ENCODE peak calls at places on chromosomes 3 and 15, in eight cellular contexts. X, R, V, K, A, J, F and T are unnamed samples.

GRCh38 chr15:35693286-35693685 is 147.3 kb upstream of the DPH6 start:
- DNase-seq in F (no peak), J (peak), R (no peak), V (no peak), A (no peak), X (no peak), K (no peak), T (no peak)

GRCh38 chr3:27990837-27991236 is 250.6 kb upstream of the CMC1 start:
- DNase-seq in R (no peak), F (no peak), K (no peak), J (no peak), V (no peak), A (no peak), X (no peak), T (no peak)

GRCh38 chr3:30913176-30913575 is 18.7 kb upstream of the GADL1 start:
- DNase-seq in A (no peak), F (no peak), R (no peak), V (no peak), J (no peak), X (no peak), K (no peak), T (no peak)

GRCh38 chr15:69609176-69609575 is 156.6 kb downstream of the RPLP1 start:
- DNase-seq in F (no peak), A (no peak), R (no peak), V (no peak), J (peak), K (no peak), X (no peak), T (no peak)

GRCh38 chr3:48952510-48953118 is 34.0 kb downstream of the ARIH2 start:
- DNase-seq in X (no peak), J (no peak), V (no peak), F (peak), R (peak), A (peak), K (no peak), T (no peak)

GRCh38 chr3:12974316-12974715 is 98.9 kb downstream of the IQSEC1 start:
- DNase-seq in K (no peak), A (no peak), F (no peak), X (peak), R (no peak), J (peak), V (no peak), T (no peak)

GRCh38 chr15:64247906-64248541 is 85.2 kb upstream of the PPIB start:
- DNase-seq in K (peak), A (no peak), X (no peak), J (peak), F (no peak), R (peak), V (no peak), T (no peak)

GRCh38 chr3:134460965-134461364 is 24.8 kb downstream of the ANAPC13 start:
- DNase-seq in R (no peak), J (peak), K (peak), V (no peak), X (no peak), A (no peak), F (no peak), T (no peak)

GRCh38 chr3:55620361-55621025 is 133.4 kb upstream of the WNT5A start:
- DNase-seq in X (no peak), F (no peak), R (no peak), K (no peak), V (no peak), A (no peak), J (peak), T (no peak)

GRCh38 chr3:144221771-144222170 is 250.1 kb downstream of the DIPK2A start:
- DNase-seq in K (no peak), J (no peak), F (peak), X (no peak), V (no peak), A (no peak), R (no peak), T (no peak)

GRCh38 chr3:56744016-56744415 is 57.7 kb downstream of the ARHGEF3 start:
- DNase-seq in X (no peak), R (no peak), J (no peak), K (no peak), A (no peak), F (no peak), V (no peak), T (no peak)

GRCh38 chr15:75597667-75598341 is 18.7 kb upstream of the PTPN9 start:
- DNase-seq in X (no peak), V (no peak), F (no peak), J (no peak), A (no peak), R (no peak), K (no peak), T (no peak)

GRCh38 chr15:90959894-90960293 is 5.2 kb downstream of the RCCD1 start:
- DNase-seq in V (peak), A (no peak), J (no peak), R (no peak), X (no peak), K (no peak), F (no peak), T (peak)

GRCh38 chr3:161423911-161424522 is 52.7 kb upstream of the SPTSSB start:
- DNase-seq in A (no peak), J (peak), R (no peak), X (no peak), V (no peak), F (peak), K (no peak), T (no peak)

GRCh38 chr3:141452045-141452444 is 34.8 kb upstream of the RASA2 start:
- DNase-seq in J (peak), X (no peak), F (peak), K (peak), R (no peak), A (no peak), V (no peak), T (no peak)

GRCh38 chr3:43979637-43980036 is 262.0 kb upstream of the TOPAZ1 start:
- DNase-seq in V (no peak), R (no peak), K (no peak), J (no peak), A (no peak), X (no peak), F (no peak), T (no peak)

GRCh38 chr3:194572131-194572789 is 61.0 kb downstream of the TMEM44 start:
- DNase-seq in V (peak), R (peak), A (no peak), F (peak), K (peak), J (peak), X (no peak), T (peak)

GRCh38 chr3:34178415-34178814 is 380.0 kb downstream of the PDCD6IP start:
- DNase-seq in J (peak), R (no peak), V (no peak), F (no peak), X (no peak), A (no peak), K (peak), T (no peak)

GRCh38 chr15:95041297-95041696 is 809.9 kb downstream of the MCTP2 start:
- DNase-seq in X (no peak), J (no peak), V (no peak), F (no peak), R (no peak), K (no peak), A (no peak), T (no peak)

GRCh38 chr15:86494475-86494874 is 414.8 kb downstream of the AGBL1 start:
- DNase-seq in R (no peak), V (no peak), F (no peak), X (no peak), A (no peak), K (no peak), J (no peak), T (no peak)

GRCh38 chr3:190552969-190553759 is 39.3 kb downstream of the IL1RAP start:
- DNase-seq in F (no peak), A (no peak), K (no peak), V (no peak), R (no peak), X (no peak), J (no peak), T (no peak)

GRCh38 chr15:93052090-93052892 is 36.7 kb downstream of the RGMA start:
- DNase-seq in F (no peak), R (no peak), K (no peak), A (no peak), V (no peak), X (peak), J (no peak), T (no peak)

GRCh38 chr3:159236306-159236705 is 434.5 kb downstream of the MFSD1 start:
- DNase-seq in X (no peak), J (peak), R (no peak), V (no peak), F (no peak), K (no peak), A (no peak), T (no peak)

GRCh38 chr15:42184736-42185135 is 23.4 kb downstream of the VPS39 start:
- DNase-seq in F (no peak), X (no peak), K (no peak), R (no peak), J (no peak), V (no peak), A (no peak), T (no peak)

DNA sequence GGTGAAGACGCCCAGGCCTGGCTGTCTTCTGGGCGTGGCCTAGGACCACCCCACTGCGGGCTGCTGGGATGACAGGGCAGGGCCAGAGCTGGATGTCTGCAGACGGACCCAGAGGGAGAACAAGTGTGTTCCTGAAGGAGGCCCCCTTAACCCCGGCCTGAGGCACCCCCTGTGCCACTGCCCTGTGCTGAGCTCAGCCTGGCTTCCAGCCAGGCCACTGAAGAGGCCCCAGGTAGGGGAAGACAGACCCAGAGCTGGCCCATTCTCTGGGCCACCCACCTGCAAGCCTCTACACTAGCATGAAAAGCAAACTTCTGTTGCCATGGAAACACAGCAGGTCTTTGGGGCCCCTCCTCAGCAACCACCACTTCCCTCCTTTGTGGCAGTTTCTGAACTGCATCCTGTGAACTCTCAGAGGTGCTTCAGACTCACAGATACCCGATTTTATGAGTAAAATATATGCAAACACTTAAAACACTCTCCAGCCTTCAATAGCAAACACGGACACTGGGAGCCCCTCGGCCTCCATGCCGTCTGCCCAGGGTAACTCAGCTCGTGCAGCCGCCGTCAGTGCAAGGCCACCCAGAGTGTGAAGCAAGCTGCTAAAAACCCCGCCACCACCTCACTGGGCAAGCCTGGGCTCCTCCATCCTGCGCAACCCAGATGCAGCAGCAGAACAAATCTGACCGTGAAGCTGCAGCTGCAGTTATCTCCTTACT is 42.5 kb downstream of the CMTM6 start:
- DNase-seq in A (peak), X (peak), V (no peak), F (no peak), K (no peak), J (peak), R (peak), T (no peak)
- H3K4me3 ChIP-seq in A (peak), X (no peak), V (no peak), F (no peak), K (no peak), J (no peak), R (no peak), T (no peak)

GRCh38 chr3:65778966-65779365 is 259.8 kb downstream of the MAGI1 start:
- DNase-seq in R (no peak), K (no peak), F (no peak), J (peak), A (no peak), X (no peak), V (no peak), T (no peak)

GRCh38 chr3:65777050-65777449 is 261.7 kb downstream of the MAGI1 start:
- DNase-seq in K (no peak), V (no peak), J (no peak), F (no peak), X (no peak), A (no peak), R (no peak), T (no peak)

GRCh38 chr3:65779393-65779792 is 259.3 kb downstream of the MAGI1 start:
- DNase-seq in K (no peak), F (no peak), A (no peak), R (no peak), J (no peak), V (no peak), X (no peak), T (no peak)

GRCh38 chr3:65776494-65776893 is 262.2 kb downstream of the MAGI1 start:
- DNase-seq in X (no peak), J (no peak), R (no peak), V (no peak), F (no peak), K (no peak), A (no peak), T (no peak)
- H3K4me3 ChIP-seq in X (no peak), J (no peak), R (no peak), V (no peak), F (no peak), K (no peak), A (no peak), T (no peak)

GRCh38 chr3:71130516-71131384 is 452.8 kb downstream of the FOXP1 start:
- DNase-seq in J (peak), K (no peak), F (peak), V (no peak), A (peak), R (peak), X (peak), T (peak)

GRCh38 chr3:71128951-71129350 is 454.6 kb downstream of the FOXP1 start:
- DNase-seq in A (no peak), X (no peak), J (no peak), R (no peak), F (no peak), V (no peak), K (no peak), T (no peak)

GRCh38 chr3:71131893-71132314 is 451.6 kb downstream of the FOXP1 start:
- DNase-seq in F (peak), X (no peak), R (no peak), A (no peak), K (no peak), V (no peak), J (no peak), T (no peak)

GRCh38 chr3:71131385-71131871 is 452.1 kb downstream of the FOXP1 start:
- DNase-seq in F (no peak), V (no peak), A (no peak), J (peak), R (no peak), K (no peak), X (no peak), T (no peak)

DNA sequence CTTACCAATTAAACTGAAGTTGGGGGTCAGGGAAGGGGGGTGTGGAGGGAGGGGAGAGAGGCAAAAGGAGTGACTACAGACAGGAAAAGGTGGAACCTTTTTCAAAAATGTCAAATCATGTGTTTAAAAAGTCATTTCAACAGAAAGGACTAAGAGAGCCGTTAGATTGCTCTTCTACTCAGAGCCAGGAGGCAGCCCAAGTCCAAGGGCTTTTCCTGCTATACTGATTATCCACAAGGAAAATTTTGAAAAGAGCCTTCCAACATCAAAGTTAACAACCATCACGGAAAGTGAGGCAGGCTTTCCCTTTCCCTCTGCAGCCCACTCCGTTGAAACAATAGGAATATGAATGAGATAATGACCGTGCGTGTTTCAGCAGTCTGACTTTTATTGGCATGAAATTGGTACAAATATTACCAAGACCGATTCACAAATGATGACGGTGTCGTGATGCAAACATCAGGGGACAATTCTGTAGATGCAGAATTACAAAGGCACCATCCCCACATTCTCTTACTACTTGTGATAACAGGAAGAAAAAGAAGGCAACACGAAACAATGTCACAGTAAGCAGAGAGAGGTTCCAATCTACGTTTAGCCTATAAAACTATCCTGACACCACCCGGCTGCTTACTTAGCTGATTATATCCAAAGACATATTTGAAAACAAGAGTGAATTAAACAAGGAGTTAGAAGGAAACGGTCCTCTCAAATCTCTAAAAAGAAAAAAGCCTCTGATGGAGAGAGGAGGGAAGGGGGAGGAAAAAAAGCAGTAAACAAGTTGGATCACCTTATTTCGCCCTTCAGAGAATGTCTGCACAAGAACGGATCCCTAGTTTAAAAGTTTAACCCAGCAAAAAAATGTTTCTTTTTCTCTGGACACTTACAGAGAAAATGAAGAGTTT is 453.7 kb downstream of the FOXP1 start:
- DNase-seq in A (no peak), R (no peak), X (no peak), J (peak), V (no peak), K (no peak), F (no peak), T (no peak)
- H3K4me3 ChIP-seq in A (peak), R (peak), X (peak), J (peak), V (peak), K (peak), F (peak), T (peak)

GRCh38 chr3:94004301-94004910 is 24.0 kb downstream of the STX19 start:
- DNase-seq in A (no peak), R (no peak), F (peak), J (peak), V (no peak), X (no peak), K (no peak), T (no peak)
- H3K4me3 ChIP-seq in A (no peak), R (no peak), F (no peak), J (peak), V (peak), X (no peak), K (no peak), T (peak)

GRCh38 chr3:42906905-42907183 is 902 bp downstream of the ZNF662 start:
- DNase-seq in V (no peak), A (no peak), X (no peak), R (no peak), F (no peak), K (no peak), J (no peak), T (no peak)

GRCh38 chr3:42904076-42904475 is 1.9 kb upstream of the ZNF662 start:
- DNase-seq in V (no peak), J (no peak), X (no peak), K (no peak), F (no peak), A (no peak), R (no peak), T (no peak)

GRCh38 chr3:42906085-42906904 is at the start of gene ZNF662:
- DNase-seq in R (peak), J (peak), K (no peak), A (no peak), X (peak), F (no peak), V (peak), T (peak)

GRCh38 chr3:42908675-42909074 is 2.7 kb downstream of the ZNF662 start:
- DNase-seq in V (no peak), F (no peak), K (no peak), J (no peak), R (no peak), A (no peak), X (no peak), T (no peak)

DNA sequence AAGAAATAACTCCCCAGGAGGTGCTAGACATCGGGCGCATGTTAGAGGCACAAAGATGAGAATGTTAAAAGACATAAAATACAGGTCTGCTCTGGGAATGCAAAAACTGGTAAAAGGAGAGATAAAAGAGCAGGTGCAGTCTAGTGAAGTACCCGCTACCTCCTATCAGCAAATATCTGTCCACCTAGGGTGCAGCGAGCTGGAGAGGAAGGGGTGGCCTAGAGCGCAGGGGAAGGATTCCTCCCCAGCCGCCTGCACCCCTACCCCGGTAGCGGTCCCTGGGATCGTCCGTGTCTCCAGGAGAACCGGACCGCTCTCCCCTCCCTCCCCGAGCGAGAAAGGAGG is 230 bp upstream of the ZNF662 start:
- DNase-seq in K (no peak), A (no peak), X (no peak), R (no peak), J (peak), F (no peak), V (no peak), T (no peak)
- H3K4me3 ChIP-seq in K (peak), A (no peak), X (peak), R (peak), J (peak), F (no peak), V (peak), T (peak)

GRCh38 chr3:89571707-89572106 is 464.3 kb downstream of the EPHA3 start:
- DNase-seq in V (no peak), R (no peak), X (peak), J (no peak), A (no peak), F (peak), K (no peak), T (no peak)

GRCh38 chr3:89576417-89576816 is 469.0 kb downstream of the EPHA3 start:
- DNase-seq in F (no peak), J (no peak), R (no peak), A (no peak), K (no peak), V (no peak), X (no peak), T (no peak)

GRCh38 chr3:89572261-89572660 is 464.8 kb downstream of the EPHA3 start:
- DNase-seq in J (no peak), R (no peak), X (no peak), K (no peak), A (no peak), F (no peak), V (no peak), T (no peak)

GRCh38 chr3:89570465-89570864 is 463.0 kb downstream of the EPHA3 start:
- DNase-seq in F (no peak), J (no peak), V (no peak), X (peak), R (no peak), K (no peak), A (no peak), T (no peak)

GRCh38 chr3:89571298-89571697 is 463.9 kb downstream of the EPHA3 start:
- DNase-seq in V (no peak), R (no peak), K (no peak), X (peak), J (no peak), F (no peak), A (no peak), T (no peak)
- H3K4me3 ChIP-seq in V (peak), R (no peak), K (no peak), X (no peak), J (no peak), F (no peak), A (no peak), T (no peak)

GRCh38 chr15:29863438-29863837 is 41.2 kb upstream of the TJP1 start:
- DNase-seq in V (no peak), A (no peak), X (no peak), J (no peak), F (no peak), R (no peak), K (no peak), T (no peak)
- H3K4me3 ChIP-seq in V (no peak), A (no peak), X (no peak), J (no peak), F (no peak), R (no peak), K (no peak), T (no peak)